ENCODE peak calls at places on chromosomes 3 and 15, in four cellular contexts. P, J, Y and V are unnamed samples.
A peak's percentile ranks its signal among the peaks of the same experiment; 100 is the strongest.

GRCh38 chr3:10485380-10485779 is 20.0 kb downstream of the ATP2B2 start:
- DNase-seq in P (no peak), J (no peak), Y (no peak), V (no peak)

GRCh38 chr3:101851833-101852232 is 2.5 kb downstream of the NFKBIZ start:
- DNase-seq in P (no peak), J (no peak), Y (no peak), V (no peak)

GRCh38 chr3:188901126-188901525 is 270.6 kb upstream of the TPRG1 start:
- DNase-seq in P (no peak), J (no peak), Y (no peak), V (no peak)

GRCh38 chr3:94573337-94573736 is 510.5 kb downstream of the NSUN3 start:
- DNase-seq in P (no peak), J (no peak), Y (no peak), V (no peak)

GRCh38 chr3:12707425-12707824 is 43.5 kb upstream of the RAF1 start:
- DNase-seq in P (no peak), J (no peak), Y (no peak), V (no peak)

GRCh38 chr3:127746400-127747057 is 73.8 kb downstream of the ABTB1 start:
- DNase-seq in P (no peak), J (no peak), Y (no peak), V (no peak)

GRCh38 chr3:39809181-39809994 is at the start of gene MYRIP:
- DNase-seq in P (peak; percentile 87), J (no peak), Y (no peak), V (no peak)

GRCh38 chr3:149367021-149367840 is 10.2 kb downstream of the TM4SF1 start:
- DNase-seq in P (no peak), J (no peak), Y (no peak), V (no peak)

GRCh38 chr3:45234250-45234649 is 8.2 kb upstream of the TMEM158 start:
- DNase-seq in P (no peak), J (no peak), Y (no peak), V (no peak)

GRCh38 chr3:30776186-30776815 is 118.2 kb downstream of the GADL1 start:
- DNase-seq in P (no peak), J (no peak), Y (no peak), V (no peak)

GRCh38 chr15:45183001-45183400 is 4.8 kb downstream of the SHF start:
- DNase-seq in P (no peak), J (no peak), Y (no peak), V (no peak)

GRCh38 chr3:30368978-30369377 is 237.4 kb upstream of the TGFBR2 start:
- DNase-seq in P (no peak), J (no peak), Y (no peak), V (no peak)

GRCh38 chr15:38010390-38010789 is 76.0 kb downstream of the TMCO5A start:
- DNase-seq in P (no peak), J (no peak), Y (no peak), V (no peak)

GRCh38 chr3:100893590-100893989 is 99.6 kb downstream of the ABI3BP start:
- DNase-seq in P (peak; percentile 18), J (no peak), Y (no peak), V (no peak)

GRCh38 chr15:79475312-79475711 is 43.2 kb downstream of the MINAR1 start:
- DNase-seq in P (no peak), J (no peak), Y (no peak), V (no peak)

GRCh38 chr3:190384241-190384863 is 3.6 kb upstream of the CLDN16 start:
- DNase-seq in P (no peak), J (no peak), Y (no peak), V (no peak)

GRCh38 chr3:129503387-129504010 is 24.9 kb upstream of the RHO start:
- DNase-seq in P (no peak), J (no peak), Y (no peak), V (no peak)